ENCODE peak calls at places on chromosome 22, in four cellular contexts. D, S, L and E are unnamed samples.

GRCh38 chr22:24803064-24803542 is 2.9 kb upstream of the SGSM1 start:
- DNase-seq in L (peak), S (peak), D (peak), E (no peak)

GRCh38 chr22:48566741-48567140 is 1260.9 kb downstream of the BRD1 start:
- DNase-seq in L (no peak), S (no peak), D (no peak), E (no peak)

GRCh38 chr22:28051787-28052356 is 132.8 kb upstream of the PITPNB start:
- DNase-seq in D (peak), S (peak), L (peak), E (no peak)

GRCh38 chr22:44497904-44498242 is at the start of gene RTL6:
- DNase-seq in D (no peak), L (no peak), S (no peak), E (no peak)

GRCh38 chr22:36193171-36193570 is 8.4 kb downstream of the APOL4 start:
- DNase-seq in L (no peak), D (no peak), S (no peak), E (no peak)

GRCh38 chr22:22371031-22371541 is 126.5 kb downstream of the VPREB1 start:
- DNase-seq in D (peak), S (no peak), L (no peak), E (no peak)

GRCh38 chr22:25069758-25070461 is 117.4 kb downstream of the KIAA1671 start:
- DNase-seq in L (no peak), D (no peak), S (peak), E (no peak)

GRCh38 chr22:28137036-28137435 is 218.0 kb upstream of the PITPNB start:
- DNase-seq in S (no peak), L (no peak), D (no peak), E (no peak)

GRCh38 chr22:49381595-49382450 is 445.9 kb downstream of the BRD1 start:
- DNase-seq in L (no peak), S (no peak), D (no peak), E (no peak)

GRCh38 chr22:31342389-31343125 is 3.6 kb downstream of the PATZ1 start:
- DNase-seq in S (no peak), D (no peak), L (no peak), E (no peak)

GRCh38 chr22:50114221-50114981 is 24.6 kb downstream of the MOV10L1 start:
- DNase-seq in D (no peak), S (no peak), L (no peak), E (no peak)

GRCh38 chr22:19231986-19232385 is 53.5 kb upstream of the SLC25A1 start:
- DNase-seq in D (no peak), L (no peak), S (no peak), E (no peak)

GRCh38 chr22:38298312-38299000 is 18.8 kb downstream of the CSNK1E start:
- DNase-seq in S (peak), L (no peak), D (peak), E (no peak)

GRCh38 chr22:39546064-39546365 is 13.5 kb upstream of the RPS19BP1 start:
- DNase-seq in D (no peak), L (no peak), S (no peak), E (no peak)

GRCh38 chr22:38313384-38313955 is 3.8 kb downstream of the CSNK1E start:
- DNase-seq in D (peak), L (no peak), S (no peak), E (no peak)

GRCh38 chr22:28034760-28035401 is 115.8 kb upstream of the PITPNB start:
- DNase-seq in S (peak), L (peak), D (no peak), E (peak)

GRCh38 chr22:44534335-44534734 is 36.3 kb upstream of the RTL6 start:
- DNase-seq in L (no peak), D (no peak), S (no peak), E (no peak)

GRCh38 chr22:47009304-47010101 is 247.1 kb downstream of the TBC1D22A start:
- DNase-seq in S (no peak), L (no peak), D (no peak), E (no peak)

GRCh38 chr22:47495102-47495501 is 732.7 kb downstream of the TBC1D22A start:
- DNase-seq in D (peak), L (no peak), S (no peak), E (no peak)

GRCh38 chr22:41968601-41969000 is 642 bp upstream of the SEPTIN3 start:
- DNase-seq in D (no peak), L (no peak), S (no peak), E (no peak)

GRCh38 chr22:22720724-22721261 is 76.4 kb downstream of the GGTLC2 start:
- DNase-seq in D (peak), S (no peak), L (no peak), E (no peak)

GRCh38 chr22:27461470-27461869 is 340.1 kb downstream of the MN1 start:
- DNase-seq in D (no peak), S (no peak), L (no peak), E (no peak)

GRCh38 chr22:50529416-50530279 is at the start of gene TYMP:
- DNase-seq in D (peak), S (peak), L (no peak), E (no peak)

GRCh38 chr22:17213976-17214375 is 5.3 kb downstream of the ADA2 start:
- DNase-seq in D (peak), L (peak), S (peak), E (no peak)

GRCh38 chr22:40479887-40480538 is 109.6 kb downstream of the SGSM3 start:
- DNase-seq in D (no peak), S (no peak), L (no peak), E (no peak)

GRCh38 chr22:37267128-37267587 is 15.2 kb upstream of the CYTH4 start:
- DNase-seq in S (peak), D (peak), L (peak), E (no peak)

GRCh38 chr22:48785792-48786678 is 1041.6 kb downstream of the BRD1 start:
- DNase-seq in L (no peak), S (no peak), D (no peak), E (no peak)

GRCh38 chr22:17269607-17270261 is 50.5 kb upstream of the ADA2 start:
- DNase-seq in S (no peak), D (no peak), L (no peak), E (no peak)

GRCh38 chr22:41621911-41622179 is 750 bp downstream of the XRCC6 start:
- DNase-seq in S (no peak), L (no peak), D (no peak), E (no peak)

GRCh38 chr22:50233223-50233622 is 11.6 kb downstream of the TUBGCP6 start:
- DNase-seq in L (no peak), S (no peak), D (no peak), E (no peak)

GRCh38 chr22:39454385-39454871 is 2.4 kb upstream of the MGAT3 start:
- DNase-seq in D (no peak), S (no peak), L (no peak), E (no peak)

GRCh38 chr22:22771696-22772377 is 115.8 kb upstream of the IGLL5 start:
- DNase-seq in S (no peak), L (no peak), D (no peak), E (no peak)

GRCh38 chr22:33584152-33584551 is 336.1 kb downstream of the LARGE1 start:
- DNase-seq in L (no peak), S (no peak), D (no peak), E (no peak)

GRCh38 chr22:31125521-31126117 is 2.9 kb downstream of the INPP5J start:
- DNase-seq in D (no peak), S (no peak), L (no peak), E (no peak)

GRCh38 chr22:36756031-36756430 is 19.9 kb downstream of the IFT27 start:
- DNase-seq in L (no peak), S (no peak), D (no peak), E (no peak)

GRCh38 chr22:43889366-43890253 is 2.2 kb downstream of the PNPLA5 start:
- DNase-seq in D (no peak), L (no peak), S (no peak), E (no peak)

GRCh38 chr22:42273855-42274451 is 3.5 kb upstream of the TCF20 start:
- DNase-seq in D (no peak), S (no peak), L (no peak), E (no peak)